ENCODE peak calls at places on chromosome 2, in four cellular contexts. W, M, A and H are unnamed samples.

GRCh38 chr2:134325696-134326095 is 71.8 kb downstream of the MGAT5 start:
- DNase-seq in W (no peak), M (no peak), A (no peak), H (no peak)

GRCh38 chr2:189213226-189213625 is 33.7 kb upstream of the COL5A2 start:
- DNase-seq in W (no peak), M (no peak), A (no peak), H (no peak)

GRCh38 chr2:72024451-72025175 is 123.0 kb downstream of the CYP26B1 start:
- DNase-seq in W (no peak), M (no peak), A (peak), H (peak)

GRCh38 chr2:64567473-64567872 is 43.3 kb downstream of the AFTPH start:
- DNase-seq in W (no peak), M (no peak), A (no peak), H (no peak)

GRCh38 chr2:138744709-138745108 is 35.5 kb downstream of the NXPH2 start:
- DNase-seq in W (no peak), M (no peak), A (no peak), H (no peak)

GRCh38 chr2:173652731-173653426 is 298.2 kb downstream of the CDCA7 start:
- DNase-seq in W (no peak), M (peak), A (no peak), H (peak)

GRCh38 chr2:47767880-47768609 is 14.9 kb upstream of the MSH6 start:
- DNase-seq in W (peak), M (peak), A (peak), H (peak)

GRCh38 chr2:105406221-105406620 is 7.4 kb upstream of the FHL2 start:
- DNase-seq in W (no peak), M (no peak), A (no peak), H (no peak)

GRCh38 chr2:106057206-106057605 is 136.9 kb downstream of the UXS1 start:
- DNase-seq in W (no peak), M (no peak), A (no peak), H (no peak)

GRCh38 chr2:136129601-136130000 is 11.7 kb upstream of the CXCR4 start:
- DNase-seq in W (no peak), M (no peak), A (no peak), H (no peak)

GRCh38 chr2:62071126-62071598 is 124.8 kb upstream of the B3GNT2 start:
- DNase-seq in W (no peak), M (no peak), A (no peak), H (no peak)

GRCh38 chr2:63539416-63540162 is 48.7 kb downstream of the WDPCP start:
- DNase-seq in W (no peak), M (no peak), A (no peak), H (no peak)

GRCh38 chr2:179965291-179965690 is 41.8 kb downstream of the CWC22 start:
- DNase-seq in W (no peak), M (no peak), A (no peak), H (no peak)

GRCh38 chr2:113760400-113760799 is 4.0 kb upstream of the SLC35F5 start:
- DNase-seq in W (no peak), M (peak), A (no peak), H (no peak)

GRCh38 chr2:222655406-222655747 is 515 bp downstream of the FARSB start:
- DNase-seq in W (no peak), M (no peak), A (no peak), H (no peak)

GRCh38 chr2:27582129-27582694 is 630 bp upstream of the ZNF512 start:
- DNase-seq in W (no peak), M (no peak), A (no peak), H (no peak)

GRCh38 chr2:21519821-21520220 is 396.1 kb downstream of the TDRD15 start:
- DNase-seq in W (no peak), M (no peak), A (no peak), H (no peak)

GRCh38 chr2:62369549-62370164 is 136.3 kb downstream of the TMEM17 start:
- DNase-seq in W (no peak), M (no peak), A (no peak), H (no peak)

GRCh38 chr2:231615058-231615671 is 22.5 kb downstream of the TEX44 start:
- DNase-seq in W (no peak), M (no peak), A (no peak), H (no peak)

GRCh38 chr2:68740184-68740914 is 5.7 kb downstream of the ARHGAP25 start:
- DNase-seq in W (no peak), M (no peak), A (peak), H (no peak)

GRCh38 chr2:83386559-83386958 is 1072.5 kb downstream of the SUCLG1 start:
- DNase-seq in W (no peak), M (peak), A (no peak), H (no peak)

GRCh38 chr2:120108749-120109148 is 95.9 kb downstream of the EPB41L5 start:
- DNase-seq in W (no peak), M (peak), A (no peak), H (no peak)

GRCh38 chr2:39142904-39143617 is 22.2 kb upstream of the SOS1 start:
- DNase-seq in W (no peak), M (no peak), A (no peak), H (no peak)

GRCh38 chr2:74304332-74305148 is 38.7 kb downstream of the SLC4A5 start:
- DNase-seq in W (no peak), M (no peak), A (no peak), H (no peak)

GRCh38 chr2:145022671-145023330 is 502.9 kb upstream of the ZEB2 start:
- DNase-seq in W (no peak), M (no peak), A (no peak), H (no peak)

GRCh38 chr2:212956665-212957064 is 194.7 kb downstream of the IKZF2 start:
- DNase-seq in W (no peak), M (no peak), A (no peak), H (no peak)

GRCh38 chr2:30757737-30758136 is 49.5 kb downstream of the CAPN13 start:
- DNase-seq in W (no peak), M (no peak), A (no peak), H (no peak)

GRCh38 chr2:233267516-233268245 is 16.2 kb downstream of the ATG16L1 start:
- DNase-seq in W (no peak), M (no peak), A (peak), H (peak)

GRCh38 chr2:41475959-41476358 is 571.9 kb upstream of the PKDCC start:
- DNase-seq in W (no peak), M (no peak), A (no peak), H (no peak)

GRCh38 chr2:6352906-6353515 is 512.7 kb downstream of the CMPK2 start:
- DNase-seq in W (peak), M (no peak), A (peak), H (peak)

GRCh38 chr2:216205486-216205885 is 96.3 kb downstream of the XRCC5 start:
- DNase-seq in W (no peak), M (no peak), A (no peak), H (no peak)